ENCODE peak calls at places on chromosomes 11 and 22, in four cellular contexts. T is HAP-1, E is cardiac muscle cell, A is spleen. V is an unnamed sample.

GRCh38 chr11:6333112-6333511 is 12.8 kb upstream of the CAVIN3 start:
- DNase-seq in T (no peak), E (no peak), A (no peak), V (no peak)

GRCh38 chr11:77592727-77593126 is 3.0 kb downstream of the AQP11 start:
- DNase-seq in T (no peak), E (no peak), A (no peak), V (no peak)

GRCh38 chr11:114625294-114625693 is 29.7 kb upstream of the NXPE4 start:
- DNase-seq in T (no peak), E (no peak), A (no peak), V (no peak)

GRCh38 chr11:75523811-75524401 is 1.8 kb downstream of the GDPD5 start:
- DNase-seq in T (no peak), E (no peak), A (no peak), V (no peak)

GRCh38 chr22:33640900-33641299 is 279.4 kb downstream of the LARGE1 start:
- DNase-seq in T (no peak), E (no peak), A (no peak), V (no peak)

GRCh38 chr22:41966607-41967240 is 2.5 kb upstream of the SEPTIN3 start:
- DNase-seq in T (peak; percentile 38), E (peak; percentile 25), A (no peak), V (no peak)

GRCh38 chr22:25564979-25565677 is 653 bp downstream of the GRK3 start:
- DNase-seq in T (peak; percentile 60), E (no peak), A (peak; percentile 89), V (peak; percentile 50)

GRCh38 chr11:41461057-41461681 is 1.7 kb upstream of the LRRC4C start:
- DNase-seq in T (peak; percentile 13), E (no peak), A (no peak), V (no peak)

GRCh38 chr11:134579709-134580634 is 167.9 kb upstream of the B3GAT1 start:
- DNase-seq in T (no peak), E (no peak), A (no peak), V (no peak)

GRCh38 chr22:22711532-22711913 is 67.1 kb downstream of the GGTLC2 start:
- DNase-seq in T (no peak), E (no peak), A (no peak), V (no peak)

GRCh38 chr22:22713416-22713815 is 69.0 kb downstream of the GGTLC2 start:
- DNase-seq in T (no peak), E (no peak), A (no peak), V (no peak)

GRCh38 chr22:22712666-22713365 is 68.4 kb downstream of the GGTLC2 start:
- DNase-seq in T (no peak), E (no peak), A (no peak), V (no peak)

GRCh38 chr22:22710719-22711531 is 66.5 kb downstream of the GGTLC2 start:
- DNase-seq in T (peak; percentile 79), E (no peak), A (peak; percentile 92), V (no peak)

GRCh38 chr22:22712092-22712658 is 67.8 kb downstream of the GGTLC2 start:
- DNase-seq in T (no peak), E (no peak), A (no peak), V (no peak)
- H3K4me3 ChIP-seq in T (no peak overlapping the region), E (no peak overlapping the region), A (no peak overlapping the region), V (no peak overlapping the region)

GRCh38 chr11:124768914-124769313 is 6.8 kb upstream of the ESAM start:
- DNase-seq in T (no peak), E (no peak), A (no peak), V (no peak)

GRCh38 chr11:124769804-124770774 is 8.0 kb upstream of the ESAM start:
- DNase-seq in T (no peak), E (no peak), A (no peak), V (no peak)

GRCh38 chr11:124762624-124763155 is 600 bp upstream of the ESAM start:
- DNase-seq in T (peak; percentile 69), E (peak; percentile 44), A (peak; percentile 84), V (no peak)

GRCh38 chr11:124763156-124763947 is 1.3 kb upstream of the ESAM start:
- DNase-seq in T (peak; percentile 95), E (peak; percentile 88), A (peak; percentile 94), V (no peak)

DNA sequence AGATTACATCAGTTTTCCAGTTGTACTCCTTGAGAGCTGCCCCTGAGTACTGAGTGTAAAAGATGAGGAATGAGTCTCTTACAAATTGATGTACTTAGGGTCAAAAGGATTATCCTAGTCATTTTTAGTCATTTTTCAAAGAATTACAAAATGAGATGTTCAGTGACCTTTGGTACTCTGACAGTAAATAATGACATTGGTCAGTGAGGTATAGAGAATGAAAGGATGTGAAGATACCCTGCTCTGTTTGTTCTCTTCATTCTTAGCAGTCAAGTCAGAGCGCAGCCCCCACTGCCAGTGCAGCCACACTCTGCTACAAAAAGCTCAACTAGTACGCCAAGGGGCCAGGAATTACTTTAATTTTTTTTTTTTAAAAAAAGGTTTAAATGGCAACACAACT is 4.1 kb upstream of the ESAM start:
- DNase-seq in T (no peak), E (no peak), A (no peak), V (no peak)
- H3K4me1 ChIP-seq in T (peaks cover 4% of the 10 kb centered on the region), E (peaks cover 6% of the 10 kb centered on the region), A (peaks cover 5% of the 10 kb centered on the region), V (peaks cover 4% of the 10 kb centered on the region)

DNA sequence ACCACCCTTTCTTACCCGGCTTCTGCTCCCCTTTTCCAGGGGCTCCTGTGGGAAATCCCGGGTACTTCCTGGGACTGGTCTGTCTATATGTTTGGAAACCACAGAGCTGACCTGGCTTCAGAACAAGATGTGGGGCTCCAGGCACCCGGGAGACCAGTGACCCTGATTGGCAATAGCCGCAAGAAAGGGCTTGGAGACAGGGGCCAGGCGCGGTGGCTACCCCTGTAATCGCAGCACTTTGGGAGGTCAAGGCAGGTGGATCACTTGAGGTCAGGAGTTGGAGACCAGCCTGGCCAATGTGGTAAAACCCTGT is 3.2 kb upstream of the NEAT1 start:
- DNase-seq in T (no peak), E (no peak), A (peak; percentile 85), V (no peak)
- H3K4me3 ChIP-seq in T (peak overlapping the region; percentile 12), E (no peak overlapping the region), A (peak overlapping the region; percentile 96), V (no peak overlapping the region)

GRCh38 chr11:44909557-44909956 is 41.1 kb downstream of the TP53I11 start:
- DNase-seq in T (no peak), E (no peak), A (no peak), V (no peak)
- H3K4me1 ChIP-seq in T (no peaks in the 10 kb centered on the region), E (peaks cover 7% of the 10 kb centered on the region), A (peaks cover 14% of the 10 kb centered on the region), V (peaks cover 10% of the 10 kb centered on the region)

DNA sequence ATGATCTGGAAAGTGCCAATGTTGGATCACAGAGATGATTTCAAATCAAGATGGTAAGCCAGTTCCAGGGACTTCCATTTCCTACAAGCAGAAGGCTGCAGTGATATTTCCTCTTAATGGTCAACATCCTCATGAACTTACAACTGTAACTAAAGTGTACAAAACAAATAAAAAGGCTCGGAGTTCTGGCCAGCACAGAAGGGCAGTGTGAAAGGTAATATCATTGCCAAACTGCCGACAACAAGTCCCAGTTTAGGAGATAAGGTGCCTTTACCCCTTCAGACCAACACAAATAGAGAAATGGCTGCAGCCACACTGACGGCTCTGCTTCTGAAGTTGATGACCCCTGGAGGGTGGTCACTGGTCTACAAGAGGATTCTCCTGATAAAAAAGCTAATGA is 91.1 kb downstream of the ETS1 start:
- DNase-seq in T (no peak), E (no peak), A (no peak), V (no peak)
- H3K4me3 ChIP-seq in T (no peak overlapping the region), E (no peak overlapping the region), A (peak overlapping the region; percentile 73), V (no peak overlapping the region)

GRCh38 chr22:39176067-39176621 is 23.7 kb upstream of the CBX7 start:
- DNase-seq in T (peak; percentile 67), E (peak; percentile 81), A (peak; percentile 82), V (no peak)
- H3K4me1 ChIP-seq in T (peaks cover 27% of the 10 kb centered on the region), E (peaks cover 26% of the 10 kb centered on the region), A (peaks cover 41% of the 10 kb centered on the region), V (peaks cover 25% of the 10 kb centered on the region)

V was measured in iPS DF 6.9.